ENCODE peak calls at places on chromosomes 1 and 21, in four cellular contexts. W is tibial nerve, K is heart left ventricle, F is PC-9. J is an unnamed sample.

GRCh38 chr21:45421846-45422775 is 17.1 kb downstream of the COL18A1 start:
- DNase-seq in W (no peak), K (peak), F (no peak), J (no peak)

GRCh38 chr1:37461698-37462436 is 12.5 kb upstream of the ZC3H12A start:
- DNase-seq in W (no peak), K (no peak), F (no peak), J (no peak)

GRCh38 chr1:212507361-212507760 is 74.6 kb downstream of the NENF start:
- DNase-seq in W (no peak), K (no peak), F (no peak), J (no peak)

GRCh38 chr1:76381450-76382108 is 307.0 kb downstream of the ST6GALNAC3 start:
- DNase-seq in W (no peak), K (no peak), F (no peak), J (no peak)

GRCh38 chr1:59705849-59706599 is 108.7 kb upstream of the HOOK1 start:
- DNase-seq in W (no peak), K (no peak), F (no peak), J (peak)

GRCh38 chr21:30882907-30883597 is 1.7 kb upstream of the KRTAP11-1 start:
- DNase-seq in W (no peak), K (no peak), F (no peak), J (no peak)

GRCh38 chr1:27655151-27655929 is 16.7 kb downstream of the IFI6 start:
- DNase-seq in W (no peak), K (no peak), F (no peak), J (no peak)

GRCh38 chr1:202762019-202762418 is 46.2 kb downstream of the KDM5B start:
- DNase-seq in W (no peak), K (no peak), F (no peak), J (no peak)

GRCh38 chr1:51517361-51518032 is 1.6 kb downstream of the EPS15 start:
- DNase-seq in W (no peak), K (no peak), F (no peak), J (no peak)

GRCh38 chr1:228087771-228088251 is 5.3 kb downstream of the ARF1 start:
- DNase-seq in W (peak), K (peak), F (peak), J (peak)

GRCh38 chr1:21550866-21551475 is 41.7 kb downstream of the ALPL start:
- DNase-seq in W (no peak), K (no peak), F (no peak), J (no peak)

GRCh38 chr1:15741183-15741850 is 982 bp upstream of the TMEM82 start:
- DNase-seq in W (peak), K (peak), F (peak), J (no peak)

GRCh38 chr1:50378757-50379156 is 44.5 kb downstream of the DMRTA2 start:
- DNase-seq in W (no peak), K (no peak), F (no peak), J (no peak)

GRCh38 chr1:68254667-68255226 is 22.4 kb upstream of the WLS start:
- DNase-seq in W (no peak), K (no peak), F (no peak), J (no peak)

GRCh38 chr1:63626222-63626621 is 33.0 kb downstream of the PGM1 start:
- DNase-seq in W (no peak), K (no peak), F (no peak), J (no peak)

GRCh38 chr1:161506336-161507223 is 1.3 kb downstream of the FCGR2A start:
- DNase-seq in W (no peak), K (no peak), F (no peak), J (no peak)

GRCh38 chr1:56473582-56474270 is 105.6 kb downstream of the PLPP3 start:
- DNase-seq in W (no peak), K (no peak), F (no peak), J (no peak)

GRCh38 chr21:44919111-44919912 is 1.4 kb downstream of the ITGB2 start:
- DNase-seq in W (no peak), K (no peak), F (no peak), J (no peak)

GRCh38 chr1:193431265-193431977 is 245.0 kb upstream of the B3GALT2 start:
- DNase-seq in W (no peak), K (no peak), F (no peak), J (no peak)

GRCh38 chr1:41440321-41441090 is 44.0 kb downstream of the EDN2 start:
- DNase-seq in W (no peak), K (no peak), F (no peak), J (no peak)

GRCh38 chr1:201009967-201010645 is 13.4 kb downstream of the KIF21B start:
- DNase-seq in W (no peak), K (no peak), F (no peak), J (no peak)

GRCh38 chr1:39648496-39648895 is 9.1 kb upstream of the HEYL start:
- DNase-seq in W (no peak), K (no peak), F (no peak), J (no peak)

GRCh38 chr1:116150368-116150767 is 39.2 kb downstream of the MAB21L3 start:
- DNase-seq in W (no peak), K (no peak), F (no peak), J (no peak)

GRCh38 chr1:86318431-86318830 is 77.7 kb downstream of the ODF2L start:
- DNase-seq in W (no peak), K (no peak), F (no peak), J (no peak)

GRCh38 chr1:33254536-33254935 is 1.8 kb upstream of the ZNF362 start:
- DNase-seq in W (no peak), K (no peak), F (no peak), J (no peak)

GRCh38 chr21:42653492-42654061 is at the start of gene PDE9A:
- DNase-seq in W (no peak), K (peak), F (no peak), J (no peak)

GRCh38 chr1:237269938-237270337 is 228.0 kb downstream of the RYR2 start:
- DNase-seq in W (no peak), K (no peak), F (no peak), J (no peak)

GRCh38 chr1:45730075-45730779 is 20.2 kb downstream of the IPP start:
- DNase-seq in W (no peak), K (no peak), F (peak), J (no peak)

GRCh38 chr1:67135354-67135753 is 584 bp upstream of the C1orf141 start:
- DNase-seq in W (no peak), K (no peak), F (no peak), J (peak)

GRCh38 chr1:67133177-67133576 is 1.6 kb downstream of the C1orf141 start:
- DNase-seq in W (no peak), K (no peak), F (no peak), J (no peak)

GRCh38 chr1:67137307-67137753 is 2.6 kb upstream of the C1orf141 start:
- DNase-seq in W (no peak), K (no peak), F (no peak), J (no peak)

GRCh38 chr1:67130673-67131072 is 4.1 kb downstream of the C1orf141 start:
- DNase-seq in W (no peak), K (no peak), F (no peak), J (no peak)

GRCh38 chr1:67134692-67135091 is at the start of gene C1orf141:
- DNase-seq in W (no peak), K (no peak), F (no peak), J (no peak)
- H3K4me3 ChIP-seq in W (no peak), K (peak), F (no peak), J (peak)

GRCh38 chr1:226310123-226310540 is 1.2 kb upstream of the LIN9 start:
- DNase-seq in W (no peak), K (no peak), F (no peak), J (no peak)
- H3K4me3 ChIP-seq in W (peak), K (no peak), F (peak), J (peak)

GRCh38 chr1:150505431-150505830 is 2.5 kb upstream of the ECM1 start:
- DNase-seq in W (no peak), K (peak), F (no peak), J (no peak)

GRCh38 chr1:150511551-150511950 is 3.6 kb downstream of the ECM1 start:
- DNase-seq in W (no peak), K (no peak), F (no peak), J (no peak)

GRCh38 chr1:150508982-150509381 is 1.1 kb downstream of the ECM1 start:
- DNase-seq in W (no peak), K (no peak), F (no peak), J (no peak)

GRCh38 chr1:150511985-150512660 is 3.4 kb upstream of the FALEC start:
- DNase-seq in W (no peak), K (no peak), F (no peak), J (no peak)

DNA sequence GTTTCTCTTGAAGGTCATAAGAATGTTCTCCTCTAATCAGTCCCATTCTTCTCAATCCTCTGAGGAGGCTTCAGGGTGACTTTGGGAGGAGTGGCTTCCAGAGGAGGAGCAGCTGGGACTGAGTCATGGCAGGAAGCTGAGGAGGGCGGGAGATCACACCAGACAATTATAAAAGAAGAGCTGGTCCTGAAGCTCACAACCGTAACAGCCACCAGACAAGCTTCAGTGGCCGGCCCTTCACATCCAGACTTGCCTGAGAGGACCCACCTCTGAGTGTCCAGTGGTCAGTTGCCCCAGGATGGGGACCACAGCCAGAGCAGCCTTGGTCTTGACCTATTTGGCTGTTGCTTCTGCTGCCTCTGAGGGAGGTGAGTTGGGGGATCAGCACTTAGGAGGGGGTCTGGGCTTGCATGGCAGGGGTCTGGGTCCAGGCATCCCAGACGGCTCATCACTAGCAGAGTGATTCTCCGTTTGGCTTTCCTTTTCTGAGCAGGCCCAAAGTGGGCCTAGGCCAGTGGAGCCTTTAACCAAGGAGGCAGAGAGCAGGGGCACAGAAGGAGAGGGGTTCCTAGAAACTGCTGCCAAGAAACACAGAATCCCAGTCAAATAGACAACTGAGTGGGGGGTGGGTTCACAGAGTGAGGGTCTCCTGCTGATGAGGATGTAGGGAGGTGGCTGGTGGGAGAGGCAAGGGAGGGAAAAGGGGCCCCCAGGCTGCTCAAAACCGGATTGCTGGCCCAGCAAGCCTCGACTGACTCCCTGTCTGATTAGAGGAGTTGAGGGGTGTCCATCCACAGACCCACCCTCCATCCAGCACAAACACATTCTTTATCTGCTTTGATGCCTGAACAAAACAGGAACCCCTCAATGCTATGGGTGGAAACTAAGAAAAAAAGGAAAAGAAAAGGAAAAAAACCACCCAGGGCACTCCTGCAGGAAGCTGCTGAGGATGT is at the start of gene ECM1:
- DNase-seq in W (peak), K (no peak), F (peak), J (no peak)
- H3K4me3 ChIP-seq in W (no peak), K (peak), F (no peak), J (peak)

GRCh38 chr1:205216588-205216987 is 5.1 kb upstream of the DSTYK start:
- DNase-seq in W (no peak), K (no peak), F (no peak), J (no peak)

GRCh38 chr1:205211839-205212241 is 338 bp upstream of the DSTYK start:
- DNase-seq in W (no peak), K (no peak), F (no peak), J (no peak)

GRCh38 chr1:205214756-205215155 is 3.3 kb upstream of the DSTYK start:
- DNase-seq in W (no peak), K (no peak), F (no peak), J (no peak)

GRCh38 chr1:205208805-205209204 is 2.7 kb downstream of the DSTYK start:
- DNase-seq in W (no peak), K (no peak), F (no peak), J (no peak)

GRCh38 chr1:205210876-205211838 is at the start of gene DSTYK:
- DNase-seq in W (peak), K (peak), F (peak), J (peak)
- H3K4me3 ChIP-seq in W (peak), K (peak), F (peak), J (peak)

GRCh38 chr21:36709868-36710728 is 11.2 kb downstream of the SIM2 start:
- DNase-seq in W (no peak), K (no peak), F (no peak), J (no peak)
- H3K4me3 ChIP-seq in W (no peak), K (no peak), F (no peak), J (no peak)

DNA sequence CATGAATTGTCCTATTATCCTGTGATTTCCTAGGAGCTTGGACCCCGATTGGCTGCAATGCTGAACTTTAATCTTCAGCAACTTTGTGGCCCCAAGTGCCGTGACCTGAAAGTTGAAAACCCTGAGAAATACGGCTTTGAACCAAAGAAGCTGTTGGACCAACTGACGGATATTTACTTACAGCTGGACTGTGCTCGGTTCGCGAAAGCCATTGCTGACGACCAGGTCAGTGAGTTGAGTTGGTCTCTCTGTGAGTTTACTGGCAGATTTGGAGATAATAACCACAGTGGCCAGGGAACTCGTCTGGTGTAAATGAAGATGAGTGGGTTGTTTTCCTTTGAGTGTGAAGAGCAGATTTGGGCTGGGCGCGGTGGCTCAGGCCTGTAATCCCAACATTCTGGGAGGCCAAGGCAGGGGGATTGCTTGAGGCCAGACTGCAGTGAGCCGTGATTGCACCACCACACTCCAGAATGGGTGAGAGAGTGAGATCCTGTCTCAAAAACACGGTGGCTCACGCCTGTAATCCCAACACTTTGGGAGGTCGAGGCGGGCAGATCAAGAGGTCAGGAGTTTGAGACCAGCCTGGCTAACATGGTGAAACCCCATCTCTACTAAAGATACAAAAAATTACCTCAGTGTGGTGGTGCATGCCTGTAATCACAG is 39.1 kb upstream of the KIF1B start:
- DNase-seq in W (no peak), K (no peak), F (no peak), J (no peak)
- H3K4me3 ChIP-seq in W (no peak), K (no peak), F (no peak), J (no peak)

DNA sequence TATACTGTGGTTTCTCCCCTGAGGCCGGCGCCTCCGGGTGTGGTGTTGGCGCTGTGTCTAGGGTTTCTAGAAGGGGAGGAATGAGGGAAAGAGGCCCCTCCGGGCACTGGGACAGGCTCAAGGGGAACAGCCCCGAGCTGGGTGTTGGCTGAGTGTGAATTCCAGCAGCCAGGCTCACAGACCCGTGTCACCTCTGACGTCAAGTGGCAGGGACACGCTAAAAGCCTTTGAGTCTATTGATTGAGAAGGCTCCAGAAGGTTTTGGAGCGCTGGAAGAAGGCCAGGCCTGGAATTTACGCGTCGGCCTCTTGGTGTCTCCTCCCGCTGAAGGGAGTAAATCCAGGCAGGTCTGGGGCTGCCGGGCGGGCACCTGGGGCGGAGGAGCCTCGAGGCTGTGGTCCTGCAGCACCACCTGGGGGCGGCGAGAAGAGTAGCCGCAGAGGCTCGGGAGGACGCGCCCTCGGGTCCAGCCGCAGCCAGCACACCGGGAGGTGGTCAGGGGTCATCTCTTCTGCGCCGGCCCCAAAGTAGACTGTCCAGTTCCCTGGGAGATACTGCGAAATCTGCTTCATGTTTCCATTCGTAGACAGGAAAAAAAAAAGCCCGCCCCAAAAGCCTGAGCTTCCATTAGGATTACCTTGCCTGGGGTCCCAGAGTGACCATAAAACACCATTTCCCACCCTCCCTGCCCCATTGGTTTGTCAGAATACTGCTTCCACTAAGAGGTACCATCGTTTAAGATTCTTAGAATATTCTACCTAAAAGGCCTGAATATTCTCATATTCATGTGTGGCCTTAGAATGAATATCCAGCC is 61.7 kb downstream of the TLR5 start:
- DNase-seq in W (peak), K (peak), F (peak), J (peak)
- H3K4me3 ChIP-seq in W (peak), K (peak), F (peak), J (peak)

GRCh38 chr1:61084560-61084991 is 2.2 kb downstream of the NFIA start:
- DNase-seq in W (no peak), K (no peak), F (no peak), J (no peak)
- H3K4me3 ChIP-seq in W (peak), K (peak), F (peak), J (peak)

J was measured in skeletal muscle cell.